ENCODE peak calls at places on chromosome 11, in seven cellular contexts. One of them, this sample, is unnamed.

GRCh38 chr11:134949121-134949591 is 537.1 kb upstream of the B3GAT1 start:
- DNase-seq in AG09309: peak
- DNase-seq in epithelial cell of esophagus: peak
- DNase-seq in fibroblast of mammary gland: peak
- DNase-seq in transverse colon: no peak
- DNase-seq in astrocyte of the spinal cord: peak
- DNase-seq in A549: no peak
- DNase-seq in this sample: peak

GRCh38 chr11:74826901-74827300 is 78.3 kb downstream of the RNF169 start:
- DNase-seq in AG09309: no peak
- DNase-seq in transverse colon: no peak
- DNase-seq in epithelial cell of esophagus: no peak
- DNase-seq in fibroblast of mammary gland: no peak
- DNase-seq in A549: peak
- DNase-seq in astrocyte of the spinal cord: no peak
- DNase-seq in this sample: no peak

GRCh38 chr11:126640186-126640585 is 284.7 kb downstream of the ST3GAL4 start:
- DNase-seq in A549: no peak
- DNase-seq in epithelial cell of esophagus: no peak
- DNase-seq in AG09309: no peak
- DNase-seq in fibroblast of mammary gland: no peak
- DNase-seq in transverse colon: no peak
- DNase-seq in astrocyte of the spinal cord: no peak
- DNase-seq in this sample: no peak

GRCh38 chr11:115256326-115257197 is 247.7 kb downstream of the CADM1 start:
- DNase-seq in transverse colon: peak
- DNase-seq in AG09309: no peak
- DNase-seq in fibroblast of mammary gland: no peak
- DNase-seq in epithelial cell of esophagus: no peak
- DNase-seq in astrocyte of the spinal cord: no peak
- DNase-seq in A549: no peak
- DNase-seq in this sample: no peak

GRCh38 chr11:74453373-74453975 is 13.9 kb downstream of the KCNE3 start:
- DNase-seq in transverse colon: peak
- DNase-seq in A549: peak
- DNase-seq in astrocyte of the spinal cord: peak
- DNase-seq in fibroblast of mammary gland: peak
- DNase-seq in epithelial cell of esophagus: peak
- DNase-seq in AG09309: no peak
- DNase-seq in this sample: peak

GRCh38 chr11:59962103-59962474 is 1.7 kb upstream of the OOSP4A start:
- DNase-seq in A549: no peak
- DNase-seq in astrocyte of the spinal cord: no peak
- DNase-seq in fibroblast of mammary gland: no peak
- DNase-seq in AG09309: no peak
- DNase-seq in transverse colon: peak
- DNase-seq in epithelial cell of esophagus: no peak
- DNase-seq in this sample: no peak

GRCh38 chr11:80521592-80521991 is 1080.8 kb upstream of the TENM4 start:
- DNase-seq in epithelial cell of esophagus: peak
- DNase-seq in AG09309: no peak
- DNase-seq in fibroblast of mammary gland: no peak
- DNase-seq in transverse colon: no peak
- DNase-seq in A549: no peak
- DNase-seq in astrocyte of the spinal cord: no peak
- DNase-seq in this sample: no peak

GRCh38 chr11:69500285-69501120 is 19.0 kb downstream of the LINC01488 start:
- DNase-seq in A549: no peak
- DNase-seq in astrocyte of the spinal cord: no peak
- DNase-seq in epithelial cell of esophagus: no peak
- DNase-seq in fibroblast of mammary gland: no peak
- DNase-seq in AG09309: no peak
- DNase-seq in transverse colon: no peak
- DNase-seq in this sample: no peak

GRCh38 chr11:20159680-20160381 is 444 bp downstream of the DBX1 start:
- DNase-seq in astrocyte of the spinal cord: no peak
- DNase-seq in transverse colon: no peak
- DNase-seq in AG09309: no peak
- DNase-seq in epithelial cell of esophagus: no peak
- DNase-seq in fibroblast of mammary gland: no peak
- DNase-seq in A549: no peak
- DNase-seq in this sample: no peak

GRCh38 chr11:24872912-24873311 is 376.1 kb downstream of the LUZP2 start:
- DNase-seq in transverse colon: no peak
- DNase-seq in A549: no peak
- DNase-seq in AG09309: no peak
- DNase-seq in epithelial cell of esophagus: no peak
- DNase-seq in fibroblast of mammary gland: no peak
- DNase-seq in astrocyte of the spinal cord: no peak
- DNase-seq in this sample: no peak

DNA sequence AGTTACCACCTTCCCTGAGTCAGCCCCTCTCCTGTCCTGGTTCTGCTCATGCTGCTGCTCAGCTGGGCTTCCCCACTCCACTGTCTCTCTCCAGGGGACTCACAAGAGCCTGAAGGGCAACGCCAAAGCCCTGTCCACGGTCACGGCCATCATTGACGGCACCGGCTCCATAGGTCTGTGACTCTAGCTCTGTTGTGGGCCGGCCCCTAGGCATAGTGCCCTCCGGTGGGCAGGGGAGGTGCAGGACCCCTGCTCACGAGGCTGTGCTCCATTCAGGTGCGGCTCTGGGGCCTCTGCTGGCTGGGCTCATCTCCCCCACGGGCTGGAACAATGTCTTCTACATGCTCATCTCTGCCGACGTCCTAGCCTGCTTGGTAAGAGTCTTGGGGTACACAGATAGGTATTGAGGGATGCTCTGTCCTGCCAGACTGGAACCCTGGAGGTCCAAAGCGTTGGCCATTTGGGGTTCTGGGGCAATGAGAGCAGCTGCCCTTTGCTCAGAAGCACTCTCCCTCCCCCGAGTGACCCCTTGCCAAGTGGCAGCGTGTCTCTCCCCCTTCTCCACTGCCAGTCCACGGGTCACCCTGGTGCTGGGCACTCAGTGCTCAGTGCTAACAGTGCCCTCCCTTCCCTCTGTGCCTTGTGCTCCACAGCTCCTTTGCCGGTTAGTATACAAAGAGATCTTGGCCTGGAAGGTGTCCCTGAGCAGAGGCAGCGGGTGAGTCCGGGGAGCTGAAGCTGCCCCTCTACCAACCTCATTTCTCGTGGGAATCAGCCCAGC is 22.4 kb downstream of the SLC37A2 start:
- DNase-seq in fibroblast of mammary gland: no peak
- DNase-seq in transverse colon: no peak
- DNase-seq in A549: no peak
- DNase-seq in astrocyte of the spinal cord: no peak
- DNase-seq in AG09309: no peak
- DNase-seq in epithelial cell of esophagus: no peak
- DNase-seq in this sample: no peak
- TF ChIP-seq CTCF in fibroblast of mammary gland: no peak
- TF ChIP-seq CTCF in transverse colon: no peak
- TF ChIP-seq CTCF in A549: no peak
- TF ChIP-seq CTCF in astrocyte of the spinal cord: no peak
- TF ChIP-seq CTCF in AG09309: no peak
- TF ChIP-seq CTCF in epithelial cell of esophagus: no peak
- TF ChIP-seq CTCF in this sample: no peak

GRCh38 chr11:77038825-77039326 is 4.7 kb downstream of the B3GNT6 start:
- DNase-seq in A549: no peak
- DNase-seq in transverse colon: no peak
- DNase-seq in epithelial cell of esophagus: no peak
- DNase-seq in fibroblast of mammary gland: no peak
- DNase-seq in AG09309: no peak
- DNase-seq in astrocyte of the spinal cord: no peak
- DNase-seq in this sample: no peak

GRCh38 chr11:77038029-77038824 is 4.0 kb downstream of the B3GNT6 start:
- DNase-seq in AG09309: no peak
- DNase-seq in transverse colon: no peak
- DNase-seq in astrocyte of the spinal cord: no peak
- DNase-seq in epithelial cell of esophagus: no peak
- DNase-seq in A549: no peak
- DNase-seq in fibroblast of mammary gland: peak
- DNase-seq in this sample: no peak

GRCh38 chr11:77035580-77035979 is 1.4 kb downstream of the B3GNT6 start:
- DNase-seq in AG09309: no peak
- DNase-seq in epithelial cell of esophagus: peak
- DNase-seq in fibroblast of mammary gland: no peak
- DNase-seq in astrocyte of the spinal cord: no peak
- DNase-seq in A549: peak
- DNase-seq in transverse colon: peak
- DNase-seq in this sample: no peak

GRCh38 chr11:77036398-77036797 is 2.2 kb downstream of the B3GNT6 start:
- DNase-seq in transverse colon: no peak
- DNase-seq in astrocyte of the spinal cord: no peak
- DNase-seq in epithelial cell of esophagus: no peak
- DNase-seq in fibroblast of mammary gland: no peak
- DNase-seq in AG09309: no peak
- DNase-seq in A549: no peak
- DNase-seq in this sample: no peak

DNA sequence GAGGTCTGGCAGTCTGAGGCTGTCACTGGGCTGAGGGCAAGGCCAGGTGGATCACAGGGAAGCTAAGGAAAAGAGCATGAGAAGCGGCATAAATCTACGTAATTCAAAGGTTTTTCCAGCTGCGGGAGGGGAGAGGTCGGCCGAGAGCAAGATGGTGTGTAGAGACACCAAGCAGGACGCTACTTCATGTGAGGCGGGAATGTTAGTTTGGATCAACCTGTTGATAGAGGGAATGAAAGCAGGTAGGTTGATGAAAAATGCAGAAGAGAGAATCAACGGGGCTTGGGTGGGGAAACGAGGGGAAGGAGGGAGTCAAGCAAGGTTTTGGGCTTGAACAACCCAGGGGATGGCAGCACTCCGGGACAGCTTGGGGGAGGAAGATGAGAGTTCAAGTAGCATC is 2.9 kb downstream of the B3GNT6 start:
- DNase-seq in astrocyte of the spinal cord: no peak
- DNase-seq in epithelial cell of esophagus: no peak
- DNase-seq in transverse colon: no peak
- DNase-seq in AG09309: no peak
- DNase-seq in A549: no peak
- DNase-seq in fibroblast of mammary gland: no peak
- DNase-seq in this sample: no peak
- H3K4me3 ChIP-seq in astrocyte of the spinal cord: no peak
- H3K4me3 ChIP-seq in epithelial cell of esophagus: no peak
- H3K4me3 ChIP-seq in transverse colon: peak
- H3K4me3 ChIP-seq in AG09309: no peak
- H3K4me3 ChIP-seq in A549: no peak
- H3K4me3 ChIP-seq in fibroblast of mammary gland: no peak
- H3K4me3 ChIP-seq in this sample: no peak

DNA sequence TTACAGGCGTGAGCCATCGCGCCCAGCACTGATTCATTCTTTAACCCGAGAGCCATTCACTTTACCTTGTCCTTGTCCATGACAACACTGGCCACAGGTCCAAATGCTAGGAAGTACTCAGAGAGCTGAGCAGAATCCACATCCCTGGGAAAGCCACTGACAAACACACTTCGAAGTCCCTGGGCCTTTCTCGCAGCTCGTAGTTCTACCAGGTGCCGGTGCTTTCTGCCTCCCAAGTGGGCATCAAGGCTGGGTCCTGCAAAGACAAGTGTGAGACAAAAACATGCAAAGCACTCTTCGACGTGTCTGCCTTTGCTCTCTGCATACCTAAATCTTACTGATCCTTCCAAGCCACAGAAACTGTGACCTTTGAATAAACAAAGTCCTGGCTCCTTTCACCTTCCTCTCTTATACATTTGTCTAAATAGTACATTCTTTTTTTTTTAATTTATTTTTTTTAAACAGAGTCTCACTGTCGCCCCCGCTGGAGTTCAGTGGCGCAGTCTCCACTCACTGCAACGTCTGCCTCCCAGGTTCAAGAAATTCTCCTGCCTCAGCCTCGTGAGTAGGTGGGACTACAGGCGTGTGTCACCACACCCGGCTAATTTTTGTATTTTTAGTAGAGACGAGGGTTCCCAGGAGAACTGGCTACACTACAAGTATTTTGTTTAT is 2.2 kb downstream of the TUT1 start:
- DNase-seq in AG09309: no peak
- DNase-seq in epithelial cell of esophagus: no peak
- DNase-seq in A549: no peak
- DNase-seq in fibroblast of mammary gland: peak
- DNase-seq in transverse colon: no peak
- DNase-seq in astrocyte of the spinal cord: no peak
- DNase-seq in this sample: no peak
- TF ChIP-seq CTCF in AG09309: peak
- TF ChIP-seq CTCF in epithelial cell of esophagus: peak
- TF ChIP-seq CTCF in A549: peak
- TF ChIP-seq CTCF in fibroblast of mammary gland: peak
- TF ChIP-seq CTCF in transverse colon: no peak
- TF ChIP-seq CTCF in astrocyte of the spinal cord: peak
- TF ChIP-seq CTCF in this sample: peak

GRCh38 chr11:95337972-95338429 is 107.0 kb upstream of the SESN3 start:
- DNase-seq in transverse colon: no peak
- DNase-seq in epithelial cell of esophagus: no peak
- DNase-seq in AG09309: no peak
- DNase-seq in astrocyte of the spinal cord: no peak
- DNase-seq in fibroblast of mammary gland: no peak
- DNase-seq in A549: no peak
- DNase-seq in this sample: no peak

GRCh38 chr11:95338430-95338991 is 107.5 kb upstream of the SESN3 start:
- DNase-seq in fibroblast of mammary gland: peak
- DNase-seq in epithelial cell of esophagus: peak
- DNase-seq in astrocyte of the spinal cord: peak
- DNase-seq in A549: no peak
- DNase-seq in transverse colon: peak
- DNase-seq in AG09309: no peak
- DNase-seq in this sample: peak

GRCh38 chr11:95335989-95336388 is 105.0 kb upstream of the SESN3 start:
- DNase-seq in A549: no peak
- DNase-seq in AG09309: no peak
- DNase-seq in fibroblast of mammary gland: no peak
- DNase-seq in epithelial cell of esophagus: no peak
- DNase-seq in astrocyte of the spinal cord: no peak
- DNase-seq in transverse colon: no peak
- DNase-seq in this sample: no peak

GRCh38 chr11:95339554-95339953 is 108.6 kb upstream of the SESN3 start:
- DNase-seq in AG09309: no peak
- DNase-seq in transverse colon: no peak
- DNase-seq in epithelial cell of esophagus: peak
- DNase-seq in astrocyte of the spinal cord: peak
- DNase-seq in A549: no peak
- DNase-seq in fibroblast of mammary gland: no peak
- DNase-seq in this sample: peak

DNA sequence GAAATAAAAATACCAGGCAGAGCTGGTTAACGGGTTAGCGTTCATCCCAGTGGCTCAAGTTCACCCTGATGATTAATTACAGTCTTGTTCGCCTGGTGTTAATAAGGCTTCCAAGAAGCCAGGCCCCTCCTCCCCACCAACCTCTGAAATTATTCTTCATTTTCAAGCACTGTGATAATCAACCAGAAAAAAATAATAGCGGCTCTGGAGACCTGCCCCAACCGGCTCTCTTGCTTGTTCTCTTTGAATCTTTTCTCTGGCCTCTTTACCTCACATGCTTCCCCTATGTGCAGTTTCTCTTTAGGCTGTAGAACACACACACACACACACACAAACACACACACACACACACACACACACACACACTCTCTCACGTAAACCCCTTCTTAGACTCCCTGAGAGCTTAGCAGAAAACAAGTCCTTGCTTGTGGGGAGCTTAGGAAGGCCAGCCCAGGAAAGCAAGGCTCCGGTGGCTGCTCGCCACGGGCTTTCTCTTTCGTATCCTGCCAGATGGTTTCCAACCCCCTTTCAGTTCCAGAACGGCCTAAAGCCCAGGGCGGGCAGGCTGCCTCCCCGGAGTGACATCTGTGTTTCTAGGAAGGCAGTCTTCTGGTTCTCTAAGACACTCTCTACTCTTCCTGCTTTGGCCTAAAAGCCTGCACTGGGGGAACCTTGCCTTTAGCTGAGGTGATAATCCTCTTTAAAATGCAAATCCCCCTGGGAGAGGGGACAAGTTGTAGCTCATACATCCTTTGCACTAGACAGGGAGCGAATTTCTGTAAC is 106.4 kb upstream of the SESN3 start:
- DNase-seq in AG09309: peak
- DNase-seq in epithelial cell of esophagus: peak
- DNase-seq in transverse colon: peak
- DNase-seq in A549: no peak
- DNase-seq in fibroblast of mammary gland: peak
- DNase-seq in astrocyte of the spinal cord: peak
- DNase-seq in this sample: peak
- H3K4me3 ChIP-seq in AG09309: no peak
- H3K4me3 ChIP-seq in epithelial cell of esophagus: no peak
- H3K4me3 ChIP-seq in transverse colon: no peak
- H3K4me3 ChIP-seq in A549: no peak
- H3K4me3 ChIP-seq in fibroblast of mammary gland: no peak
- H3K4me3 ChIP-seq in astrocyte of the spinal cord: no peak
- H3K4me3 ChIP-seq in this sample: no peak

This sample was measured in cardiac fibroblast.